ENCODE peak calls at places on chromosome X, in eight cellular contexts. P, G, H, T, F, Y, W and X are unnamed samples.

GRCh38 chrX:2691543-2692220 is 587 bp downstream of the CD99 start:
- DNase-seq in P (peak; percentile 52), G (no peak), H (peak; percentile 69), T (peak; percentile 57), F (peak; percentile 35), Y (peak; percentile 58), W (no peak), X (no peak)

GRCh38 chrX:17632942-17633341 is 104.4 kb upstream of the SCML1 start:
- DNase-seq in P (no peak), G (peak; percentile 20), H (no peak), T (peak; percentile 19), F (no peak), Y (no peak), W (no peak), X (no peak)

GRCh38 chrX:150219374-150220185 is 143.5 kb upstream of the MAMLD1 start:
- DNase-seq in P (no peak), G (no peak), H (no peak), T (peak; percentile 74), F (no peak), Y (peak; percentile 34), W (no peak), X (no peak)

GRCh38 chrX:100830547-100830946 is 10.4 kb downstream of the CSTF2 start:
- DNase-seq in P (no peak), G (no peak), H (no peak), T (no peak), F (no peak), Y (no peak), W (no peak), X (no peak)

GRCh38 chrX:20240201-20240600 is 26.5 kb downstream of the RPS6KA3 start:
- DNase-seq in P (no peak), G (no peak), H (no peak), T (no peak), F (no peak), Y (no peak), W (no peak), X (no peak)

GRCh38 chrX:114584434-114584943 is 603 bp downstream of the HTR2C start:
- DNase-seq in P (no peak), G (no peak), H (no peak), T (peak; percentile 16), F (no peak), Y (no peak), W (no peak), X (no peak)

GRCh38 chrX:150236304-150236703 is 126.8 kb upstream of the MAMLD1 start:
- DNase-seq in P (no peak), G (no peak), H (no peak), T (peak; percentile 25), F (no peak), Y (no peak), W (no peak), X (no peak)

GRCh38 chrX:124573458-124573857 is 227.1 kb downstream of the SH2D1A start:
- DNase-seq in P (no peak), G (no peak), H (no peak), T (no peak), F (no peak), Y (no peak), W (no peak), X (no peak)

GRCh38 chrX:47831788-47832187 is 4.9 kb upstream of the ZNF81 start:
- DNase-seq in P (peak; percentile 38), G (peak; percentile 36), H (peak; percentile 73), T (peak; percentile 41), F (peak; percentile 63), Y (no peak), W (peak; percentile 70), X (peak; percentile 48)

GRCh38 chrX:154039577-154039976 is 19.9 kb upstream of the IRAK1 start:
- DNase-seq in P (no peak), G (no peak), H (no peak), T (no peak), F (no peak), Y (no peak), W (no peak), X (no peak)

GRCh38 chrX:144798972-144799371 is 448.3 kb upstream of the SPANXN1 start:
- DNase-seq in P (no peak), G (no peak), H (no peak), T (no peak), F (no peak), Y (no peak), W (no peak), X (no peak)

GRCh38 chrX:70293621-70294020 is 3.7 kb downstream of the KIF4A start:
- DNase-seq in P (no peak), G (no peak), H (no peak), T (no peak), F (no peak), Y (no peak), W (no peak), X (no peak)

GRCh38 chrX:101117701-101118100 is 19.7 kb downstream of the CENPI start:
- DNase-seq in P (no peak), G (no peak), H (no peak), T (peak; percentile 3), F (no peak), Y (peak; percentile 20), W (no peak), X (no peak)

GRCh38 chrX:18997916-18998315 is 14.0 kb upstream of the PHKA2 start:
- DNase-seq in P (peak; percentile 22), G (no peak), H (no peak), T (peak; percentile 14), F (no peak), Y (no peak), W (no peak), X (no peak)

GRCh38 chrX:120147537-120147936 is 10.9 kb upstream of the RHOXF2 start:
- DNase-seq in P (no peak), G (no peak), H (peak; percentile 9), T (no peak), F (peak; percentile 21), Y (no peak), W (no peak), X (no peak)

GRCh38 chrX:20500949-20501348 is 234.2 kb upstream of the RPS6KA3 start:
- DNase-seq in P (no peak), G (no peak), H (no peak), T (no peak), F (no peak), Y (no peak), W (no peak), X (no peak)

GRCh38 chrX:115018040-115018647 is 728 bp upstream of the IL13RA2 start:
- DNase-seq in P (no peak), G (no peak), H (peak; percentile 3), T (no peak), F (no peak), Y (no peak), W (no peak), X (no peak)

GRCh38 chrX:43969504-43970501 is 3.4 kb downstream of the NDP start:
- DNase-seq in P (no peak), G (no peak), H (no peak), T (peak; percentile 17), F (no peak), Y (peak; percentile 47), W (no peak), X (no peak)

GRCh38 chrX:106300239-106300638 is 132.1 kb downstream of the PWWP3B start:
- DNase-seq in P (no peak), G (no peak), H (no peak), T (no peak), F (no peak), Y (peak; percentile 59), W (no peak), X (no peak)

GRCh38 chrX:133859860-133860259 is 125.5 kb downstream of the GPC3 start:
- DNase-seq in P (no peak), G (peak; percentile 56), H (no peak), T (peak; percentile 34), F (no peak), Y (peak; percentile 10), W (no peak), X (no peak)

GRCh38 chrX:11968991-11969390 is 169.3 kb upstream of the FRMPD4 start:
- DNase-seq in P (no peak), G (no peak), H (no peak), T (peak; percentile 7), F (no peak), Y (no peak), W (no peak), X (no peak)

GRCh38 chrX:67692246-67692645 is 148.4 kb downstream of the AR start:
- DNase-seq in P (no peak), G (no peak), H (no peak), T (peak; percentile 7), F (no peak), Y (peak; percentile 59), W (no peak), X (no peak)

GRCh38 chrX:13892856-13893255 is 76.0 kb upstream of the GPM6B start:
- DNase-seq in P (no peak), G (no peak), H (no peak), T (no peak), F (no peak), Y (no peak), W (no peak), X (no peak)

GRCh38 chrX:12991575-12991974 is 16.7 kb downstream of the TMSB4X start:
- DNase-seq in P (no peak), G (no peak), H (no peak), T (no peak), F (no peak), Y (no peak), W (no peak), X (no peak)

GRCh38 chrX:150502091-150502490 is 66.3 kb upstream of the MTM1 start:
- DNase-seq in P (no peak), G (no peak), H (no peak), T (no peak), F (no peak), Y (no peak), W (no peak), X (no peak)

GRCh38 chrX:136203438-136203837 is 47.8 kb downstream of the MAP7D3 start:
- DNase-seq in P (no peak), G (no peak), H (no peak), T (no peak), F (no peak), Y (no peak), W (no peak), X (no peak)

GRCh38 chrX:39331062-39331704 is 529.9 kb downstream of the MID1IP1 start:
- DNase-seq in P (no peak), G (no peak), H (peak; percentile 38), T (no peak), F (no peak), Y (no peak), W (no peak), X (peak; percentile 27)

GRCh38 chrX:24375732-24376131 is 15.3 kb downstream of the SUPT20HL1 start:
- DNase-seq in P (no peak), G (no peak), H (no peak), T (no peak), F (no peak), Y (no peak), W (no peak), X (no peak)

GRCh38 chrX:54288277-54288676 is 69.6 kb downstream of the WNK3 start:
- DNase-seq in P (no peak), G (no peak), H (no peak), T (no peak), F (no peak), Y (no peak), W (no peak), X (no peak)

GRCh38 chrX:106875151-106875550 is 28.0 kb downstream of the RIPPLY1 start:
- DNase-seq in P (no peak), G (no peak), H (no peak), T (no peak), F (no peak), Y (no peak), W (no peak), X (no peak)

GRCh38 chrX:48487362-48487785 is 11.4 kb downstream of the FTSJ1 start:
- DNase-seq in P (no peak), G (no peak), H (no peak), T (peak; percentile 71), F (no peak), Y (peak; percentile 94), W (no peak), X (no peak)

GRCh38 chrX:1824855-1825254 is 210.0 kb downstream of the ASMT start:
- DNase-seq in P (no peak), G (no peak), H (no peak), T (no peak), F (no peak), Y (no peak), W (no peak), X (no peak)

GRCh38 chrX:140764401-140764919 is 54.9 kb downstream of the LINC00632 start:
- DNase-seq in P (no peak), G (peak; percentile 3), H (peak; percentile 18), T (peak; percentile 63), F (no peak), Y (peak; percentile 44), W (no peak), X (no peak)

GRCh38 chrX:21905209-21905735 is 35.2 kb upstream of the SMS start:
- DNase-seq in P (no peak), G (peak; percentile 15), H (no peak), T (no peak), F (no peak), Y (no peak), W (no peak), X (no peak)